ENCODE peak calls at places on chromosomes 16 and 17, in four cellular contexts. One of them, this sample, is unnamed.

GRCh38 chr16:59886021-59886420 is 1151.9 kb upstream of the GOT2 start:
- DNase-seq in H1: no peak
- DNase-seq in K562: no peak
- DNase-seq in HCT116: no peak
- DNase-seq in this sample: no peak

GRCh38 chr16:88767546-88767945 is 17.5 kb downstream of the PIEZO1 start:
- DNase-seq in H1: no peak
- DNase-seq in K562: peak
- DNase-seq in HCT116: no peak
- DNase-seq in this sample: no peak

GRCh38 chr16:87424260-87424659 is 32.1 kb downstream of the MAP1LC3B start:
- DNase-seq in H1: no peak
- DNase-seq in K562: no peak
- DNase-seq in HCT116: no peak
- DNase-seq in this sample: no peak

GRCh38 chr17:82062984-82063368 is 2.6 kb downstream of the DUS1L start:
- DNase-seq in H1: no peak
- DNase-seq in K562: no peak
- DNase-seq in HCT116: no peak
- DNase-seq in this sample: no peak

GRCh38 chr16:61413026-61413425 is 623.2 kb downstream of the CDH8 start:
- DNase-seq in H1: no peak
- DNase-seq in K562: no peak
- DNase-seq in HCT116: no peak
- DNase-seq in this sample: no peak

GRCh38 chr16:7492122-7492521 is 159.5 kb downstream of the RBFOX1 start:
- DNase-seq in H1: no peak
- DNase-seq in K562: no peak
- DNase-seq in HCT116: no peak
- DNase-seq in this sample: no peak

GRCh38 chr17:28725660-28726395 is at the start of gene TLCD1:
- DNase-seq in H1: no peak
- DNase-seq in K562: peak
- DNase-seq in HCT116: no peak
- DNase-seq in this sample: peak

GRCh38 chr17:10622610-10623485 is 34.3 kb downstream of the MYH3 start:
- DNase-seq in H1: no peak
- DNase-seq in K562: no peak
- DNase-seq in HCT116: no peak
- DNase-seq in this sample: no peak

GRCh38 chr16:86994215-86994614 is 323.0 kb downstream of the C16orf95 start:
- DNase-seq in H1: no peak
- DNase-seq in K562: no peak
- DNase-seq in HCT116: no peak
- DNase-seq in this sample: no peak

GRCh38 chr17:57164814-57165213 is 79.8 kb downstream of the AKAP1 start:
- DNase-seq in H1: no peak
- DNase-seq in K562: no peak
- DNase-seq in HCT116: no peak
- DNase-seq in this sample: no peak

GRCh38 chr17:78365561-78366108 is 5.8 kb upstream of the SOCS3 start:
- DNase-seq in H1: peak
- DNase-seq in K562: no peak
- DNase-seq in HCT116: no peak
- DNase-seq in this sample: no peak

GRCh38 chr16:84543253-84543652 is 38.8 kb upstream of the MEAK7 start:
- DNase-seq in H1: no peak
- DNase-seq in K562: no peak
- DNase-seq in HCT116: no peak
- DNase-seq in this sample: no peak

GRCh38 chr17:65156185-65156834 is 19.1 kb downstream of the RGS9 start:
- DNase-seq in H1: no peak
- DNase-seq in K562: no peak
- DNase-seq in HCT116: no peak
- DNase-seq in this sample: no peak

GRCh38 chr17:38892620-38893019 is 22.8 kb downstream of the LASP1 start:
- DNase-seq in H1: no peak
- DNase-seq in K562: no peak
- DNase-seq in HCT116: no peak
- DNase-seq in this sample: no peak

GRCh38 chr17:58187063-58187462 is 5.5 kb upstream of the EPX start:
- DNase-seq in H1: no peak
- DNase-seq in K562: no peak
- DNase-seq in HCT116: no peak
- DNase-seq in this sample: no peak

GRCh38 chr16:28090646-28091377 is 27.3 kb upstream of the GSG1L start:
- DNase-seq in H1: peak
- DNase-seq in K562: peak
- DNase-seq in HCT116: no peak
- DNase-seq in this sample: no peak

GRCh38 chr17:19769946-19770652 is 22.0 kb upstream of the ALDH3A1 start:
- DNase-seq in H1: no peak
- DNase-seq in K562: no peak
- DNase-seq in HCT116: no peak
- DNase-seq in this sample: no peak

GRCh38 chr17:58325976-58326468 is 2.6 kb downstream of the TSPOAP1 start:
- DNase-seq in H1: no peak
- DNase-seq in K562: no peak
- DNase-seq in HCT116: no peak
- DNase-seq in this sample: peak

GRCh38 chr17:77410470-77410869 is 269.7 kb downstream of the SEC14L1 start:
- DNase-seq in H1: no peak
- DNase-seq in K562: no peak
- DNase-seq in HCT116: no peak
- DNase-seq in this sample: no peak

GRCh38 chr16:12173121-12173520 is 196.6 kb downstream of the SNX29 start:
- DNase-seq in H1: no peak
- DNase-seq in K562: no peak
- DNase-seq in HCT116: no peak
- DNase-seq in this sample: no peak

GRCh38 chr16:57843400-57843799 is 41.1 kb upstream of the KIFC3 start:
- DNase-seq in H1: no peak
- DNase-seq in K562: no peak
- DNase-seq in HCT116: no peak
- DNase-seq in this sample: no peak

GRCh38 chr17:71337903-71338302 is 782.9 kb upstream of the SOX9 start:
- DNase-seq in H1: no peak
- DNase-seq in K562: no peak
- DNase-seq in HCT116: no peak
- DNase-seq in this sample: no peak

GRCh38 chr17:63665527-63666214 is 34.3 kb downstream of the LIMD2 start:
- DNase-seq in H1: no peak
- DNase-seq in K562: no peak
- DNase-seq in HCT116: no peak
- DNase-seq in this sample: no peak

GRCh38 chr16:27515874-27516353 is 33.8 kb downstream of the GTF3C1 start:
- DNase-seq in H1: peak
- DNase-seq in K562: peak
- DNase-seq in HCT116: peak
- DNase-seq in this sample: peak

GRCh38 chr17:67818110-67819002 is 6.9 kb upstream of the BPTF start:
- DNase-seq in H1: no peak
- DNase-seq in K562: no peak
- DNase-seq in HCT116: no peak
- DNase-seq in this sample: no peak

GRCh38 chr17:73231363-73231762 is 30.3 kb downstream of the CPSF4L start:
- DNase-seq in H1: no peak
- DNase-seq in K562: no peak
- DNase-seq in HCT116: no peak
- DNase-seq in this sample: peak

GRCh38 chr17:79617740-79618382 is 7.0 kb upstream of the RBFOX3 start:
- DNase-seq in H1: no peak
- DNase-seq in K562: no peak
- DNase-seq in HCT116: no peak
- DNase-seq in this sample: no peak

GRCh38 chr17:18250259-18250658 is 8.3 kb downstream of the FLII start:
- DNase-seq in H1: no peak
- DNase-seq in K562: no peak
- DNase-seq in HCT116: no peak
- DNase-seq in this sample: peak

GRCh38 chr16:72189865-72190371 is 18.0 kb upstream of the PMFBP1 start:
- DNase-seq in H1: no peak
- DNase-seq in K562: no peak
- DNase-seq in HCT116: no peak
- DNase-seq in this sample: no peak

GRCh38 chr17:81494984-81495383 is 17.6 kb downstream of the ACTG1 start:
- DNase-seq in H1: no peak
- DNase-seq in K562: peak
- DNase-seq in HCT116: no peak
- DNase-seq in this sample: peak

GRCh38 chr17:45091778-45092425 is 30.8 kb downstream of the NMT1 start:
- DNase-seq in H1: no peak
- DNase-seq in K562: no peak
- DNase-seq in HCT116: no peak
- DNase-seq in this sample: no peak

GRCh38 chr17:61416540-61417363 is 17.1 kb downstream of the TBX2 start:
- DNase-seq in H1: peak
- DNase-seq in K562: peak
- DNase-seq in HCT116: peak
- DNase-seq in this sample: peak

GRCh38 chr17:77882481-77883212 is 75.9 kb upstream of the TNRC6C start:
- DNase-seq in H1: no peak
- DNase-seq in K562: no peak
- DNase-seq in HCT116: no peak
- DNase-seq in this sample: no peak

DNA sequence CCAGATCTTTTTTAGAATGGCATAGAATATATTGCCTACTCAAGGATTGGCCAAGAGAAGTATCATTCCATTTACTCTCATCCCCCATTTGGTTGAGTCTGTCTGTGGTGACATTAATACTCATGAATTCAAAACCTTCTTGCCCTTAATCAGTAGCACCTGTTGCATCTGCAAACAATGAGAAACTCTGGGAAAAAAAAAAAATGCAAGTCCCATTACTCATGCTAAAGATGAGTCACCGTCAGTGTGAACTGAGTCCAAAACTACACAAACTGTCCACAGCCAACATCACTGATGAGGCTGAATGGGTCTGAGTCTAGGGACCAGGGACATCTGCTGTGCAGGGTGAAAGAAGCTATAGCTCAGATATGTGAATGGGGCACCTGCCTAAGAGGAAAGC is 96.9 kb upstream of the ADAMTS18 start:
- DNase-seq in H1: no peak
- DNase-seq in K562: no peak
- DNase-seq in HCT116: no peak
- DNase-seq in this sample: no peak
- TF ChIP-seq JUND in H1: no peak
- TF ChIP-seq JUND in K562: no peak
- TF ChIP-seq JUND in HCT116: no peak
- TF ChIP-seq JUND in this sample: no peak

DNA sequence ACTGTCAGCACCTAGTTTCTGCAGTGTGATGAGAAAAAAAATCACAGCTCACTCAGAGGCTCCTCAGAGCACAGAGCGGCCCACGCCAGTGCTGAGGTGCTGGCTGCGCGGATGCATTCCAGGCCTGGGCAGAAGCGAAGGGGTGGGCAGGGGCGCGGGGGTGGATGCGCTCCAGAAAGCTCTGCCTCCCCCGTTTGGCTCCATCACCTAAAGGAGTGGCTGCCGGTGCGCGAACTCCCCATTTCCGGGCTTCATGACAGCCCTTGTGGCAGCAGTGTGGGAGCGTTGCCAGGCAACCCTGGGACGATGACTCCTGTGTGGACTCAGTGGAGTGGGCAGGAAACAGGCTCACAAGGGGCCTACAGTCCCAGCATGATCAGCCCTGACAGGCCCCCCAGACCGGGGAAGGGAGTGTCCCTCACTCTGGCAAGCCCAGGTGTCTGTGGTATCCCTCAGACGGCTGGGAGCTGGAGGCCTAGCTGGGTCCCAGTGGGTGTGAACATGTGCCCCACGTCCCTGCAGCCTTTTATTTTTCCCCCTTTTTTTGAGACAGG is 32.8 kb upstream of the NUDT16L1 start:
- DNase-seq in H1: no peak
- DNase-seq in K562: no peak
- DNase-seq in HCT116: no peak
- DNase-seq in this sample: no peak
- TF ChIP-seq JUND in H1: no peak
- TF ChIP-seq JUND in K562: no peak
- TF ChIP-seq JUND in HCT116: no peak
- TF ChIP-seq JUND in this sample: no peak

GRCh38 chr16:400061-400540 is 1.6 kb upstream of the DECR2 start:
- DNase-seq in H1: no peak
- DNase-seq in K562: no peak
- DNase-seq in HCT116: no peak
- DNase-seq in this sample: no peak

GRCh38 chr16:398551-399277 is 1.7 kb downstream of the NME4 start:
- DNase-seq in H1: no peak
- DNase-seq in K562: no peak
- DNase-seq in HCT116: no peak
- DNase-seq in this sample: no peak

GRCh38 chr16:399278-400019 is 2.2 kb upstream of the DECR2 start:
- DNase-seq in H1: no peak
- DNase-seq in K562: no peak
- DNase-seq in HCT116: no peak
- DNase-seq in this sample: no peak

GRCh38 chr16:404971-405486 is 3.3 kb downstream of the DECR2 start:
- DNase-seq in H1: no peak
- DNase-seq in K562: no peak
- DNase-seq in HCT116: no peak
- DNase-seq in this sample: no peak

DNA sequence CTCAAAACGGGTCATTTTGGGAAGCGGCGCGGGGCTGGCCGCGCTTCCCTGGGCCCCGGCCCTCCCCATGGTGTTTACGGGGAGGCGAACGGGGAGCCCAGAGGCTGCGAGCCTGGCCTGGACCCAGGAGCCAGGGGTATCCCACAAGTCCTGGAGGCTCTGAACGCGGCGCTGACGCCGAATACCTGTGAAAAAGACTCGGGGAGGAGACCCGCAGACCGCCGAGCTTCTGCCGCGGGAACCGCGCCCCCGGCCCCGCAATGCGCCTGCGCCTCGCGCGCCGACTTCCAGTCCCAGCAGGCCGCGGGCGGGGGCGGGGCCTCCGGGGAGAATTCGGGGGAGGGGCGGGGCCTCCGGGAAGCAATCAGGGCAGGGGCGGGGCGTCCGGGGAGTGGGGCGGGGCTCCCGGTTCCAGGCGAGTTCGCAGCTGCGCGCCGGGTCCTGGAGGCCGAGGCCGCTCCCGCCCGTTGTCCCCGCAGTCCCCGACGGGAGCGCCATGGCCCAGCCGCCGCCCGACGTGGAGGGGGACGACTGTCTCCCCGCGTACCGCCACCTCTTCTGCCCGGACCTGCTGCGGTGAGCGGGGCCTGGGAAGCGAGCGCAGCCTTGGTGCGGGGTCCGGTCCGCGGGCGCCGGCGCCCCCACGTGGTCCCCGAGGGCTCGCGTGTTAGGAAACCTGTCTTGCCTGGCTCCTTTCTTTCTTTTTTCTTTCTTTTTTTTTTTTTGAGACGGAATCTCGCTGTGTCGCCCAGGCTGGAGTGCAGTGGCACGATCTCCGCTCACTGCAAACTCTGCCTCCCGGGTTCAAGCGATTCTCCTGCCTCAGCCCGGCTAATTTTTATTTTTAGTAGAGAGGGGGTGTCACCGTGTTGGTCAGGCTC is at the start of gene DECR2:
- DNase-seq in H1: peak
- DNase-seq in K562: peak
- DNase-seq in HCT116: no peak
- DNase-seq in this sample: peak
- TF ChIP-seq JUND in H1: no peak
- TF ChIP-seq JUND in K562: no peak
- TF ChIP-seq JUND in HCT116: no peak
- TF ChIP-seq JUND in this sample: no peak

GRCh38 chr16:54588026-54588425 is 301.4 kb upstream of the IRX3 start:
- DNase-seq in H1: no peak
- DNase-seq in K562: no peak
- DNase-seq in HCT116: no peak
- DNase-seq in this sample: no peak
- TF ChIP-seq JUND in H1: no peak
- TF ChIP-seq JUND in K562: no peak
- TF ChIP-seq JUND in HCT116: no peak
- TF ChIP-seq JUND in this sample: no peak

This sample was measured in T47D.